ENCODE peak calls at places on chromosomes 16 and 17, in five cellular contexts. S, Z, P, D and X are unnamed samples.

GRCh38 chr16:50830698-50831097 is 88.8 kb downstream of the CYLD start:
- DNase-seq in S (no peak), Z (no peak), P (no peak), D (no peak), X (no peak)

GRCh38 chr17:2854662-2855061 is 58.4 kb downstream of the RAP1GAP2 start:
- DNase-seq in S (no peak), Z (peak; percentile 85), P (no peak), D (no peak), X (no peak)

GRCh38 chr16:88818610-88818874 is 6.8 kb upstream of the APRT start:
- DNase-seq in S (no peak), Z (no peak), P (no peak), D (no peak), X (no peak)

GRCh38 chr16:88768041-88768876 is 16.8 kb downstream of the PIEZO1 start:
- DNase-seq in S (no peak), Z (no peak), P (peak; percentile 41), D (no peak), X (no peak)

GRCh38 chr16:50670476-50670875 is 10.6 kb downstream of the SNX20 start:
- DNase-seq in S (no peak), Z (no peak), P (no peak), D (peak; percentile 23), X (no peak)

GRCh38 chr16:84043486-84044107 is 1.0 kb upstream of the SLC38A8 start:
- DNase-seq in S (no peak), Z (peak; percentile 87), P (no peak), D (peak; percentile 43), X (peak; percentile 82)

GRCh38 chr16:14372471-14372870 is 257.6 kb downstream of the PARN start:
- DNase-seq in S (no peak), Z (no peak), P (no peak), D (no peak), X (no peak)

GRCh38 chr16:53061701-53062159 is 6.9 kb downstream of the CHD9 start:
- DNase-seq in S (no peak), Z (no peak), P (peak; percentile 29), D (no peak), X (peak; percentile 55)

GRCh38 chr16:62406387-62406786 is 370.1 kb upstream of the CDH8 start:
- DNase-seq in S (no peak), Z (no peak), P (no peak), D (no peak), X (no peak)

GRCh38 chr16:716250-716607 is 1.3 kb downstream of the METRN start:
- DNase-seq in S (no peak), Z (peak; percentile 63), P (peak; percentile 94), D (no peak), X (no peak)

GRCh38 chr17:79927688-79928501 is 88.7 kb upstream of the CBX4 start:
- DNase-seq in S (no peak), Z (no peak), P (no peak), D (no peak), X (no peak)

GRCh38 chr16:89738072-89738377 is 16.7 kb downstream of the ZNF276 start:
- DNase-seq in S (no peak), Z (no peak), P (no peak), D (no peak), X (no peak)

GRCh38 chr17:33234930-33235685 is 58.0 kb downstream of the ASIC2 start:
- DNase-seq in S (peak; percentile 89), Z (no peak), P (peak; percentile 6), D (no peak), X (peak; percentile 76)

GRCh38 chr16:67645397-67646121 is 615 bp downstream of the CARMIL2 start:
- DNase-seq in S (no peak), Z (no peak), P (no peak), D (no peak), X (no peak)

GRCh38 chr16:49181812-49182211 is 99.8 kb downstream of the CBLN1 start:
- DNase-seq in S (no peak), Z (no peak), P (no peak), D (no peak), X (no peak)

GRCh38 chr17:48293319-48294192 is 136.5 kb downstream of the SKAP1 start:
- DNase-seq in S (no peak), Z (peak; percentile 58), P (no peak), D (no peak), X (peak; percentile 35)

GRCh38 chr17:77186141-77186604 is 45.4 kb downstream of the SEC14L1 start:
- DNase-seq in S (no peak), Z (peak; percentile 56), P (no peak), D (no peak), X (no peak)

GRCh38 chr17:11389583-11389982 is 148.6 kb downstream of the SHISA6 start:
- DNase-seq in S (no peak), Z (no peak), P (no peak), D (no peak), X (no peak)